ENCODE peak calls at places on chromosomes 12 and 14, in ten cellular contexts. F is SK-N-SH; W is cardiac muscle cell; O is right lobe of liver; D is right atrium auricular region; T is A549; L is esophagus muscularis mucosa; A is HCT116; K is Peyer's patch; B is CD4-positive, CD25-positive, alpha-beta regulatory T cell. U is an unnamed sample. For H3K4me1, the result is how much of the 10 kb centered on the place peaks cover.

GRCh38 chr12:64824500-64825142 is at the start of gene TBC1D30:
- DNase-seq in F (peak), W (peak), O (peak), D (no peak), T (no peak), L (peak), A (no peak), K (peak), B (no peak), U (no peak)

GRCh38 chr12:19965196-19966038 is 402.9 kb upstream of the PDE3A start:
- DNase-seq in F (no peak), W (no peak), O (no peak), D (no peak), T (no peak), L (no peak), A (no peak), K (no peak), B (no peak), U (no peak)

GRCh38 chr14:100261621-100262020 is 22.7 kb downstream of the YY1 start:
- DNase-seq in F (no peak), W (no peak), O (no peak), D (no peak), T (no peak), L (no peak), A (no peak), K (no peak), B (no peak), U (no peak)

GRCh38 chr12:94263905-94264655 is 115.7 kb downstream of the PLXNC1 start:
- DNase-seq in F (no peak), W (no peak), O (no peak), D (no peak), T (no peak), L (no peak), A (no peak), K (no peak), B (no peak), U (no peak)

GRCh38 chr12:25615119-25615518 is 62.0 kb upstream of the LMNTD1 start:
- DNase-seq in F (no peak), W (no peak), O (no peak), D (no peak), T (peak), L (no peak), A (no peak), K (no peak), B (no peak), U (no peak)

GRCh38 chr12:110310754-110311153 is 29.7 kb downstream of the ATP2A2 start:
- DNase-seq in F (no peak), W (no peak), O (no peak), D (no peak), T (no peak), L (no peak), A (no peak), K (no peak), B (no peak), U (no peak)

GRCh38 chr12:4852911-4853310 is 56.8 kb upstream of the KCNA1 start:
- DNase-seq in F (no peak), W (no peak), O (no peak), D (no peak), T (no peak), L (no peak), A (no peak), K (no peak), B (no peak), U (no peak)

GRCh38 chr12:94401326-94401725 is 58.3 kb downstream of the CEP83 start:
- DNase-seq in F (no peak), W (no peak), O (no peak), D (no peak), T (no peak), L (no peak), A (no peak), K (no peak), B (no peak), U (no peak)

GRCh38 chr14:99133563-99134332 is 138.2 kb downstream of the BCL11B start:
- DNase-seq in F (peak), W (no peak), O (no peak), D (peak), T (no peak), L (peak), A (no peak), K (no peak), B (no peak), U (no peak)

GRCh38 chr12:117093431-117093830 is 5.8 kb downstream of the TESC start:
- DNase-seq in F (no peak), W (no peak), O (no peak), D (no peak), T (no peak), L (no peak), A (no peak), K (peak), B (no peak), U (no peak)

GRCh38 chr12:117092886-117093285 is 6.3 kb downstream of the TESC start:
- DNase-seq in F (no peak), W (no peak), O (no peak), D (no peak), T (no peak), L (no peak), A (no peak), K (peak), B (no peak), U (no peak)

GRCh38 chr12:117090816-117091711 is 8.2 kb downstream of the TESC start:
- DNase-seq in F (no peak), W (no peak), O (peak), D (no peak), T (no peak), L (no peak), A (no peak), K (peak), B (no peak), U (no peak)

GRCh38 chr12:117092511-117092780 is 6.8 kb downstream of the TESC start:
- DNase-seq in F (no peak), W (no peak), O (no peak), D (no peak), T (no peak), L (no peak), A (no peak), K (no peak), B (no peak), U (no peak)

GRCh38 chr12:117091758-117092510 is 7.3 kb downstream of the TESC start:
- DNase-seq in F (no peak), W (no peak), O (no peak), D (no peak), T (no peak), L (no peak), A (no peak), K (peak), B (no peak), U (no peak)
- H3K4me1 ChIP-seq in F (under half), W (under half), O (under half), D (under half), T (under half), L (under half), A (under half), K (under half), B (under half), U (under half)

DNA sequence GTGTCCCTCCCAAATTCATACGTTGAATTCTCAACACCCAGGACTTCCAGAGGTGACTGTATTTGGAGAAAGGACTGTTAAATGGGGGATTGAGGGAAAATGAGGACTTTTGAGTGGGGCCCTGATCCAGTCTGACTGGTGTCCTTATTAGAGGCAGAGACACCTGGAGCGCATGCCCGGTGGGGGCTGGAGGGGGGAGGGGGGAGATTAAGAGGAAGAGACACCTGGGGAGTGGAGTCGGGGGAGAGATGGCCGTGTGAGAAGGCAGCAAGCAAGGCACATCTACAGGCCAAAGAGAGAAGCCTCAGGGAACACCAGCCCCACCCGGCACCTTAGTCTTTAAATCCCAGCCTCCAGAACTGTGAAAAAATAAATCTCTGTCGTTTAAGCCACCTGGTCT is 209.7 kb downstream of the SLC41A2 start:
- DNase-seq in F (no peak), W (no peak), O (no peak), D (no peak), T (no peak), L (no peak), A (no peak), K (no peak), B (no peak), U (no peak)
- H3K4me1 ChIP-seq in F (under half), W (under half), O (under half), D (under half), T (under half), L (under half), A (under half), K (under half), B (under half), U (under half)

GRCh38 chr12:108731866-108732461 is 646 bp upstream of the CORO1C start:
- DNase-seq in F (peak), W (peak), O (peak), D (peak), T (peak), L (peak), A (peak), K (peak), B (peak), U (peak)

GRCh38 chr12:108730337-108731104 is 797 bp downstream of the CORO1C start:
- DNase-seq in F (peak), W (peak), O (peak), D (peak), T (peak), L (no peak), A (peak), K (peak), B (peak), U (peak)

GRCh38 chr12:108729612-108730336 is 1.5 kb downstream of the CORO1C start:
- DNase-seq in F (peak), W (peak), O (no peak), D (no peak), T (no peak), L (no peak), A (no peak), K (no peak), B (no peak), U (no peak)

GRCh38 chr12:108732489-108732888 is 1.2 kb upstream of the CORO1C start:
- DNase-seq in F (no peak), W (no peak), O (no peak), D (no peak), T (no peak), L (no peak), A (no peak), K (no peak), B (no peak), U (no peak)

GRCh38 chr12:108731105-108731865 is at the start of gene CORO1C:
- DNase-seq in F (peak), W (peak), O (peak), D (peak), T (peak), L (peak), A (peak), K (peak), B (peak), U (peak)
- H3K4me1 ChIP-seq in F (under half), W (under half), O (under half), D (under half), T (half or more), L (under half), A (half or more), K (under half), B (under half), U (under half)

GRCh38 chr12:31729728-31730127 is 907 bp upstream of the AMN1 start:
- DNase-seq in F (no peak), W (no peak), O (no peak), D (no peak), T (no peak), L (no peak), A (no peak), K (no peak), B (no peak), U (no peak)

GRCh38 chr12:31728289-31728916 is 418 bp downstream of the AMN1 start:
- DNase-seq in F (peak), W (no peak), O (peak), D (no peak), T (peak), L (no peak), A (no peak), K (no peak), B (no peak), U (no peak)

GRCh38 chr12:31726575-31726974 is 2.2 kb downstream of the AMN1 start:
- DNase-seq in F (no peak), W (no peak), O (no peak), D (no peak), T (no peak), L (no peak), A (no peak), K (no peak), B (no peak), U (no peak)

GRCh38 chr12:31728917-31729640 is at the start of gene AMN1:
- DNase-seq in F (peak), W (peak), O (peak), D (peak), T (peak), L (peak), A (peak), K (peak), B (peak), U (peak)

DNA sequence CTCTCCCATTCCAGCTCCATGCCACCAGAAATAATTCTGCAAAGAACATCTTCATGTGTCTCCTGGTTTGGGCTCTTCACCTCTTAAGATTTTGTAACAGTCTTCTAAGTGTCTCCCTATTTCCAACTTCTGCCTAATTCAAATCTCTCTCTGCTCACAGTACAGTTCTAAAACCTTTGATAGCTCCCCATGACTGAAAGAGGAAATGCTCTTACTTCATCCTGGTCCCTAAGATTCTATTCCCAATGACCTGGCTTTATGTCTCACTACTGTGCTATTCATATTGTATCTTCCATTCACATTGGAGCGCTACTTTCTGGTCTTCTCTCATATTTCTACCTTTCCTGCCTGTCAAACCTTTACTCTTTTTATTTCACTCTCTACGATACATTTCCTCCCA is 1.6 kb downstream of the AMN1 start:
- DNase-seq in F (no peak), W (no peak), O (no peak), D (no peak), T (no peak), L (no peak), A (no peak), K (no peak), B (no peak), U (no peak)
- H3K4me1 ChIP-seq in F (under half), W (under half), O (under half), D (under half), T (under half), L (under half), A (half or more), K (under half), B (under half), U (under half)